ENCODE peak calls at places on chromosomes 4 and X, in ten cellular contexts. J is WTC11; C is HCT116; Q is dorsolateral prefrontal cortex; U is activated effector memory CD4-positive, alpha-beta T cell treated with Interleukin-2 at 50 U/mL for 16 hours; F is neural crest cell; D is activated naive CD4-positive, alpha-beta T cell; A is LHCN-M2; G is effector CD4-positive, alpha-beta T cell; H is colonic mucosa. M is an unnamed sample.

GRCh38 chr4:15521442-15522039 is 51.9 kb downstream of the CC2D2A start:
- DNase-seq in J (no peak), C (no peak), Q (no peak), U (no peak), F (no peak), D (no peak), A (no peak), G (no peak), H (no peak), M (no peak)

GRCh38 chr4:139719381-139720101 is 53.9 kb downstream of the MGST2 start:
- DNase-seq in J (no peak), C (no peak), Q (no peak), U (no peak), F (no peak), D (no peak), A (no peak), G (no peak), H (no peak), M (no peak)

GRCh38 chr4:169437299-169438047 is 166.7 kb upstream of the SH3RF1 start:
- DNase-seq in J (no peak), C (no peak), Q (no peak), U (no peak), F (no peak), D (no peak), A (no peak), G (no peak), H (no peak), M (no peak)

GRCh38 chrX:53263597-53264094 is 17.7 kb downstream of the IQSEC2 start:
- DNase-seq in J (no peak), C (peak; percentile 59), Q (no peak), U (no peak), F (no peak), D (no peak), A (peak; percentile 81), G (no peak), H (no peak), M (peak; percentile 38)

GRCh38 chrX:153646620-153647373 is at the start of gene DUSP9:
- DNase-seq in J (peak; percentile 49), C (no peak), Q (peak; percentile 35), U (no peak), F (no peak), D (peak; percentile 15), A (no peak), G (no peak), H (peak; percentile 32), M (peak; percentile 31)

GRCh38 chrX:65608021-65608420 is 59.4 kb upstream of the MSN start:
- DNase-seq in J (no peak), C (no peak), Q (no peak), U (no peak), F (no peak), D (no peak), A (no peak), G (no peak), H (no peak), M (no peak)

GRCh38 chr4:17236686-17237085 is 275.2 kb downstream of the QDPR start:
- DNase-seq in J (no peak), C (no peak), Q (no peak), U (no peak), F (no peak), D (no peak), A (no peak), G (no peak), H (no peak), M (no peak)

GRCh38 chr4:8820178-8821102 is 51.2 kb downstream of the HMX1 start:
- DNase-seq in J (no peak), C (no peak), Q (peak; percentile 30), U (no peak), F (no peak), D (no peak), A (no peak), G (no peak), H (peak; percentile 15), M (no peak)

GRCh38 chr4:109414938-109415337 is 18.7 kb upstream of the SEC24B start:
- DNase-seq in J (no peak), C (no peak), Q (no peak), U (no peak), F (no peak), D (no peak), A (no peak), G (no peak), H (no peak), M (no peak)

GRCh38 chr4:25161599-25161960 is 1.3 kb upstream of the SEPSECS start:
- DNase-seq in J (no peak), C (no peak), Q (no peak), U (no peak), F (no peak), D (no peak), A (peak; percentile 12), G (no peak), H (no peak), M (no peak)

GRCh38 chr4:74504212-74504611 is 59.3 kb downstream of the AREG start:
- DNase-seq in J (no peak), C (no peak), Q (no peak), U (no peak), F (no peak), D (no peak), A (peak; percentile 68), G (no peak), H (no peak), M (no peak)

GRCh38 chrX:8907678-8908077 is 106.5 kb upstream of the FAM9A start:
- DNase-seq in J (no peak), C (no peak), Q (no peak), U (no peak), F (no peak), D (no peak), A (no peak), G (no peak), H (no peak), M (no peak)

GRCh38 chr4:26238426-26238781 is 82.4 kb upstream of the RBPJ start:
- DNase-seq in J (no peak), C (no peak), Q (no peak), U (no peak), F (no peak), D (no peak), A (no peak), G (no peak), H (peak; percentile 55), M (no peak)

GRCh38 chr4:134174271-134174670 is 27.3 kb downstream of the PABPC4L start:
- DNase-seq in J (no peak), C (no peak), Q (no peak), U (no peak), F (no peak), D (no peak), A (no peak), G (no peak), H (no peak), M (no peak)

GRCh38 chrX:42771836-42772335 is 6.1 kb downstream of the PPP1R2C start:
- DNase-seq in J (no peak), C (no peak), Q (no peak), U (no peak), F (no peak), D (no peak), A (no peak), G (no peak), H (no peak), M (no peak)

GRCh38 chrX:14948701-14949100 is 75.5 kb downstream of the MOSPD2 start:
- DNase-seq in J (no peak), C (no peak), Q (no peak), U (no peak), F (no peak), D (no peak), A (no peak), G (no peak), H (no peak), M (no peak)

GRCh38 chr4:20658456-20658855 is 41.8 kb upstream of the PACRGL start:
- DNase-seq in J (no peak), C (no peak), Q (no peak), U (no peak), F (no peak), D (no peak), A (no peak), G (no peak), H (no peak), M (no peak)

GRCh38 chrX:155086202-155086840 is 15.0 kb downstream of the BRCC3 start:
- DNase-seq in J (peak; percentile 69), C (peak; percentile 31), Q (no peak), U (no peak), F (peak; percentile 14), D (peak; percentile 9), A (peak; percentile 19), G (peak; percentile 17), H (peak; percentile 35), M (peak; percentile 45)

GRCh38 chrX:27555514-27555913 is 34.6 kb upstream of the DCAF8L2 start:
- DNase-seq in J (no peak), C (no peak), Q (no peak), U (no peak), F (no peak), D (no peak), A (no peak), G (no peak), H (no peak), M (no peak)

GRCh38 chr4:183074288-183074990 is 24.6 kb upstream of the WWC2 start:
- DNase-seq in J (no peak), C (no peak), Q (no peak), U (no peak), F (no peak), D (no peak), A (no peak), G (no peak), H (no peak), M (no peak)

GRCh38 chr4:26489101-26489669 is 1.1 kb downstream of the CCKAR start:
- DNase-seq in J (no peak), C (no peak), Q (no peak), U (no peak), F (no peak), D (no peak), A (no peak), G (no peak), H (no peak), M (no peak)

GRCh38 chr4:86496094-86497060 is 97.7 kb upstream of the PTPN13 start:
- DNase-seq in J (peak; percentile 25), C (peak; percentile 35), Q (no peak), U (no peak), F (peak; percentile 28), D (no peak), A (peak; percentile 24), G (no peak), H (peak; percentile 32), M (peak; percentile 55)

GRCh38 chrX:129732857-129733256 is 5.9 kb upstream of the XPNPEP2 start:
- DNase-seq in J (no peak), C (no peak), Q (no peak), U (no peak), F (no peak), D (no peak), A (no peak), G (no peak), H (no peak), M (no peak)

M was measured in adrenal gland.